ENCODE peak calls at places on chromosome X, in four cellular contexts. P, H, T and U are unnamed samples.

GRCh38 chrX:14676431-14676830 is 147.1 kb downstream of the GLRA2 start:
- DNase-seq in H (no peak), P (no peak), T (no peak), U (no peak)

GRCh38 chrX:102976793-102977495 is 39.9 kb downstream of the RAB40AL start:
- DNase-seq in T (peak), H (no peak), P (no peak), U (no peak)

GRCh38 chrX:11562570-11562969 is 103.2 kb downstream of the ARHGAP6 start:
- DNase-seq in P (no peak), T (no peak), H (no peak), U (no peak)

GRCh38 chrX:108511721-108512120 is 72.1 kb downstream of the COL4A5 start:
- DNase-seq in P (no peak), H (no peak), T (no peak), U (no peak)

GRCh38 chrX:108735680-108736508 is 469 bp downstream of the IRS4 start:
- DNase-seq in T (peak), H (no peak), P (no peak), U (no peak)

GRCh38 chrX:113124693-113125092 is 284.1 kb upstream of the AMOT start:
- DNase-seq in H (no peak), T (peak), P (no peak), U (no peak)

GRCh38 chrX:134469481-134469880 is 9.5 kb downstream of the HPRT1 start:
- DNase-seq in T (no peak), H (no peak), P (no peak), U (no peak)

GRCh38 chrX:134885336-134886016 is 105.3 kb upstream of the SMIM10 start:
- DNase-seq in P (no peak), T (no peak), H (no peak), U (no peak)

GRCh38 chrX:109299091-109299490 is 182.8 kb downstream of the GUCY2F start:
- DNase-seq in P (no peak), H (no peak), T (no peak), U (peak)

GRCh38 chrX:128816919-128817318 is 706.4 kb downstream of the SMARCA1 start:
- DNase-seq in P (no peak), H (no peak), T (peak), U (peak)

GRCh38 chrX:101693476-101693875 is 33.8 kb upstream of the ARMCX2 start:
- DNase-seq in P (no peak), H (no peak), T (no peak), U (no peak)

GRCh38 chrX:24245201-24245600 is 68.7 kb downstream of the SUPT20HL2 start:
- DNase-seq in H (no peak), T (peak), P (no peak), U (peak)

GRCh38 chrX:24646745-24647182 is 383 bp downstream of the PCYT1B start:
- DNase-seq in H (no peak), T (peak), P (no peak), U (no peak)

GRCh38 chrX:14920196-14920595 is 47.0 kb downstream of the MOSPD2 start:
- DNase-seq in H (no peak), P (no peak), T (no peak), U (no peak)

GRCh38 chrX:14801136-14801535 is 71.7 kb downstream of the FANCB start:
- DNase-seq in T (peak), H (no peak), P (no peak), U (no peak)

GRCh38 chrX:48558270-48558669 is 16.0 kb upstream of the RBM3 start:
- DNase-seq in P (no peak), H (no peak), T (no peak), U (no peak)

GRCh38 chrX:46325312-46325877 is 219.8 kb downstream of the ZNF674 start:
- DNase-seq in H (no peak), P (no peak), T (peak), U (peak)

GRCh38 chrX:27915617-27916016 is 65.6 kb downstream of the DCAF8L1 start:
- DNase-seq in H (no peak), T (no peak), P (no peak), U (no peak)

GRCh38 chrX:67787196-67787595 is 243.4 kb downstream of the AR start:
- DNase-seq in H (no peak), T (no peak), P (no peak), U (no peak)